ENCODE peak calls at places on chromosomes 12 and 14, in six cellular contexts. G is neuronal stem cell, X is fibroblast of lung, I is mammary epithelial cell, Y is tibial artery, J is heart left ventricle. T is an unnamed sample.

GRCh38 chr12:131473721-131474709 is 236.9 kb upstream of the SFSWAP start:
- DNase-seq in X (no peak), J (no peak), G (no peak), Y (no peak), I (no peak), T (no peak)

GRCh38 chr12:50088577-50089335 is 3.6 kb downstream of the SMARCD1 start:
- DNase-seq in J (no peak), X (peak; percentile 60), I (peak; percentile 73), G (no peak), Y (no peak), T (peak; percentile 73)

GRCh38 chr12:77648716-77649115 is 182.0 kb upstream of the NAV3 start:
- DNase-seq in Y (no peak), G (no peak), J (no peak), X (no peak), I (peak; percentile 18), T (no peak)

GRCh38 chr14:34592623-34593022 is 37.3 kb downstream of the SNX6 start:
- DNase-seq in J (no peak), I (no peak), Y (no peak), X (no peak), G (no peak), T (no peak)

GRCh38 chr12:65867428-65867827 is 43.1 kb downstream of the HMGA2 start:
- DNase-seq in Y (no peak), G (no peak), J (no peak), I (peak; percentile 76), X (peak; percentile 81), T (no peak)

GRCh38 chr12:77160931-77161330 is 95.6 kb upstream of the E2F7 start:
- DNase-seq in I (no peak), J (no peak), G (no peak), X (no peak), Y (no peak), T (no peak)

GRCh38 chr12:64752833-64753238 is 6.4 kb downstream of the GNS start:
- DNase-seq in I (no peak), J (no peak), X (no peak), Y (no peak), G (no peak), T (no peak)

GRCh38 chr12:25929096-25929637 is 29.3 kb upstream of the RASSF8 start:
- DNase-seq in I (peak; percentile 74), G (no peak), J (no peak), Y (no peak), X (no peak), T (no peak)

GRCh38 chr12:45989277-45989856 is 1.0 kb downstream of the SCAF11 start:
- DNase-seq in I (peak; percentile 62), G (peak; percentile 1), X (peak; percentile 14), Y (no peak), J (no peak), T (peak; percentile 45)

GRCh38 chr14:64212666-64213065 is 81.5 kb downstream of the ESR2 start:
- DNase-seq in G (no peak), J (no peak), X (no peak), I (no peak), Y (no peak), T (no peak)
- H3K4me1 ChIP-seq in G (no peaks in the 10 kb centered on the region), J (no peaks in the 10 kb centered on the region), X (peaks cover 5% of the 10 kb centered on the region), I (no peaks in the 10 kb centered on the region), Y (no peaks in the 10 kb centered on the region), T (no peaks in the 10 kb centered on the region)

GRCh38 chr14:101810897-101811620 is 49.5 kb downstream of the PPP2R5C start:
- DNase-seq in X (peak; percentile 27), I (peak; percentile 73), G (no peak), J (no peak), Y (no peak), T (no peak)
- H3K4me1 ChIP-seq in X (no peaks in the 10 kb centered on the region), I (peaks cover 4% of the 10 kb centered on the region), G (peaks cover 10% of the 10 kb centered on the region), J (peaks cover 7% of the 10 kb centered on the region), Y (peaks cover 13% of the 10 kb centered on the region), T (peaks cover 17% of the 10 kb centered on the region)

GRCh38 chr12:56635539-56636117 is 5.5 kb upstream of the BAZ2A start:
- DNase-seq in G (no peak), I (no peak), X (no peak), Y (peak; percentile 70), J (no peak), T (no peak)

GRCh38 chr12:56637621-56638020 is 7.5 kb upstream of the BAZ2A start:
- DNase-seq in Y (no peak), X (no peak), G (no peak), I (no peak), J (no peak), T (no peak)

GRCh38 chr12:56634837-56635538 is 4.9 kb upstream of the BAZ2A start:
- DNase-seq in Y (peak; percentile 88), J (peak; percentile 86), G (no peak), X (peak; percentile 83), I (peak; percentile 91), T (peak; percentile 91)

GRCh38 chr12:56636675-56637540 is 6.8 kb upstream of the BAZ2A start:
- DNase-seq in J (peak; percentile 98), G (peak; percentile 98), Y (peak; percentile 100), I (peak; percentile 98), X (peak; percentile 100), T (peak; percentile 100)

GRCh38 chr12:56636118-56636674 is 6.1 kb upstream of the BAZ2A start:
- DNase-seq in G (no peak), Y (peak; percentile 98), X (peak; percentile 88), J (peak; percentile 86), I (peak; percentile 87), T (peak; percentile 94)
- H3K4me1 ChIP-seq in G (peaks cover 24% of the 10 kb centered on the region), Y (peaks cover 34% of the 10 kb centered on the region), X (peaks cover 17% of the 10 kb centered on the region), J (peaks cover 13% of the 10 kb centered on the region), I (peaks cover 25% of the 10 kb centered on the region), T (peaks cover 26% of the 10 kb centered on the region)

GRCh38 chr12:779745-780734 is 27.7 kb downstream of the WNK1 start:
- DNase-seq in G (no peak), I (peak; percentile 40), X (peak; percentile 57), Y (no peak), J (no peak), T (peak; percentile 63)
- H3K4me1 ChIP-seq in G (no peaks in the 10 kb centered on the region), I (peaks cover 11% of the 10 kb centered on the region), X (peaks cover 9% of the 10 kb centered on the region), Y (peaks cover 26% of the 10 kb centered on the region), J (peaks cover 9% of the 10 kb centered on the region), T (peaks cover 14% of the 10 kb centered on the region)

DNA sequence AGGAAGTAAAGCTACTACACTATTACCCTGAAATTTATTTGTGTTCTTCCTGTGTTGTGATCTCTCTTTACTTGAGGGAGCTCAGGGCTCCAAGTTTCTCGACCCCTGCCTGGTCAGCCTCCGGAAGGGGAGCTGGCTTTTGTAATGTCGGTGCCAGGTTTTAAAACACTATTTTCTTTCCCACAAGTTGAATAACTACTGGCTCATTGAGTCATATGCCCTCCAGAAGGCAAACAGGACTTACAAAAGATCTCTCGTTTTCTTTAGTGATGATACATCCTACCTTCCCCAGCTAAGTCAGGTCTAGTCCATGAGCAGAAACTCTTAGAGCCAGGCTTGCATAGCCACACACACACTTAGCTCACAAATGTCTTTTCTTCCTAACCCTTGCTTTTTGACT is 209.9 kb upstream of the FLRT2 start:
- DNase-seq in G (no peak), X (peak; percentile 15), Y (no peak), J (no peak), I (peak; percentile 78), T (no peak)
- H3K4me1 ChIP-seq in G (peaks cover 2% of the 10 kb centered on the region), X (no peaks in the 10 kb centered on the region), Y (no peaks in the 10 kb centered on the region), J (no peaks in the 10 kb centered on the region), I (peaks cover 11% of the 10 kb centered on the region), T (peaks cover 17% of the 10 kb centered on the region)

GRCh38 chr12:3171195-3171591 is 94.0 kb downstream of the TSPAN9 start:
- DNase-seq in J (no peak), I (no peak), X (peak; percentile 19), Y (no peak), G (no peak), T (no peak)

GRCh38 chr12:3172124-3173007 is 95.2 kb downstream of the TSPAN9 start:
- DNase-seq in Y (no peak), X (no peak), J (no peak), G (no peak), I (no peak), T (no peak)

GRCh38 chr12:3168775-3169221 is 91.6 kb downstream of the TSPAN9 start:
- DNase-seq in I (peak; percentile 96), J (no peak), G (no peak), X (peak; percentile 83), Y (no peak), T (no peak)

GRCh38 chr12:3168223-3168770 is 91.1 kb downstream of the TSPAN9 start:
- DNase-seq in G (no peak), Y (no peak), X (peak; percentile 12), J (no peak), I (peak; percentile 1), T (no peak)

GRCh38 chr12:3170423-3171194 is 93.4 kb downstream of the TSPAN9 start:
- DNase-seq in I (peak; percentile 80), Y (no peak), J (no peak), G (no peak), X (peak; percentile 88), T (no peak)
- H3K4me1 ChIP-seq in I (peaks cover 44% of the 10 kb centered on the region), Y (no peaks in the 10 kb centered on the region), J (no peaks in the 10 kb centered on the region), G (peaks cover 12% of the 10 kb centered on the region), X (peaks cover 4% of the 10 kb centered on the region), T (no peaks in the 10 kb centered on the region)

GRCh38 chr12:105237671-105238070 is 1.7 kb upstream of the APPL2 start:
- DNase-seq in I (no peak), Y (no peak), J (no peak), G (no peak), X (no peak), T (no peak)
- H3K4me1 ChIP-seq in I (peaks cover 21% of the 10 kb centered on the region), Y (peaks cover 18% of the 10 kb centered on the region), J (peaks cover 9% of the 10 kb centered on the region), G (peaks cover 7% of the 10 kb centered on the region), X (no peaks in the 10 kb centered on the region), T (peaks cover 31% of the 10 kb centered on the region)

GRCh38 chr14:20628063-20628854 is 13.2 kb downstream of the OR6S1 start:
- DNase-seq in Y (no peak), X (no peak), J (no peak), G (no peak), I (no peak), T (no peak)
- H3K4me1 ChIP-seq in Y (peaks cover 35% of the 10 kb centered on the region), X (peaks cover 2% of the 10 kb centered on the region), J (no peaks in the 10 kb centered on the region), G (peaks cover 8% of the 10 kb centered on the region), I (peaks cover 24% of the 10 kb centered on the region), T (peaks cover 4% of the 10 kb centered on the region)

DNA sequence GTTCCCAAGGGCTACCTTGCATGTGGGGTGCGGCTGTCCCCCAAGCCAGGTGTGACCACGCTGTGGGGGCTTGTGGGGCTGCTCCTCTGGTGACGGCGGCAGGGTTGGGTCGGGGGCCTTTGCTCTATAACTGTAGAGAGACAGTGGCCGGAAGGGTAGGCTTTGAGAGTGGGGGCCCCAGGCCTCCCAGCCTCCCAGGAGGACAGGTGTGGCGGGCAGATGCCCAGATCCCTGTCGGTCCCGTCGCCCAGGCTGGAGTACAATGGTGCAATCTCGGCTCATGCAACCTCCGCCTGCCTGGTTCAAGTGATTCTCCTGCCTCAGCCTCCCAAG is 2.7 kb upstream of the GPR132 start:
- DNase-seq in I (no peak), Y (peak; percentile 57), X (no peak), G (no peak), J (no peak), T (no peak)
- H3K4me1 ChIP-seq in I (peaks cover 10% of the 10 kb centered on the region), Y (no peaks in the 10 kb centered on the region), X (peaks cover 6% of the 10 kb centered on the region), G (peaks cover 5% of the 10 kb centered on the region), J (no peaks in the 10 kb centered on the region), T (no peaks in the 10 kb centered on the region)

T was measured in HAP-1.